ENCODE peak calls at places on chromosomes 5 and 9, in five cellular contexts. Y is neural progenitor cell, D is left ventricle myocardium inferior, K is mesenchymal stem cell, Z is heart right ventricle. A is an unnamed sample.

GRCh38 chr9:113910036-113910639 is 34.0 kb downstream of the ZNF618 start:
- DNase-seq in Y (no peak), D (no peak), K (no peak), Z (no peak), A (no peak)

GRCh38 chr5:154517181-154517580 is 39.2 kb upstream of the HAND1 start:
- DNase-seq in Y (no peak), D (no peak), K (no peak), Z (no peak), A (no peak)

GRCh38 chr5:16390825-16391224 is 74.8 kb downstream of the ZNF622 start:
- DNase-seq in Y (no peak), D (no peak), K (no peak), Z (no peak), A (no peak)

GRCh38 chr5:96487859-96488258 is 54.8 kb upstream of the PCSK1 start:
- DNase-seq in Y (no peak), D (no peak), K (no peak), Z (no peak), A (no peak)

GRCh38 chr5:80002677-80003076 is 11.6 kb upstream of the MTX3 start:
- DNase-seq in Y (no peak), D (no peak), K (no peak), Z (no peak), A (no peak)

GRCh38 chr5:138910546-138911185 is 35.5 kb upstream of the LRRTM2 start:
- DNase-seq in Y (no peak), D (no peak), K (no peak), Z (no peak), A (no peak)

GRCh38 chr5:164475339-164475977 is 970.0 kb downstream of the MAT2B start:
- DNase-seq in Y (peak), D (no peak), K (peak), Z (no peak), A (no peak)

GRCh38 chr5:158430166-158430828 is 571.4 kb upstream of the CLINT1 start:
- DNase-seq in Y (no peak), D (no peak), K (no peak), Z (no peak), A (no peak)

GRCh38 chr5:29504411-29504810 is 1689.1 kb upstream of the CDH6 start:
- DNase-seq in Y (no peak), D (no peak), K (no peak), Z (no peak), A (no peak)

GRCh38 chr5:129820-130219 is 37.9 kb downstream of the PLEKHG4B start:
- DNase-seq in Y (no peak), D (no peak), K (peak), Z (no peak), A (no peak)

GRCh38 chr5:59099270-59099994 is 516.6 kb downstream of the RAB3C start:
- DNase-seq in Y (no peak), D (no peak), K (peak), Z (no peak), A (no peak)

GRCh38 chr5:74394924-74395880 is 245.3 kb downstream of the ENC1 start:
- DNase-seq in Y (no peak), D (no peak), K (no peak), Z (no peak), A (no peak)

GRCh38 chr5:77423022-77423750 is 68.9 kb downstream of the WDR41 start:
- DNase-seq in Y (no peak), D (no peak), K (peak), Z (no peak), A (no peak)

GRCh38 chr5:77425420-77425819 is 66.7 kb downstream of the WDR41 start:
- DNase-seq in Y (no peak), D (no peak), K (no peak), Z (no peak), A (no peak)

GRCh38 chr5:77425998-77426659 is 66.0 kb downstream of the WDR41 start:
- DNase-seq in Y (no peak), D (no peak), K (no peak), Z (no peak), A (no peak)

GRCh38 chr5:77426670-77427069 is 65.4 kb downstream of the WDR41 start:
- DNase-seq in Y (no peak), D (no peak), K (peak), Z (no peak), A (no peak)

GRCh38 chr5:77424921-77425320 is 67.2 kb downstream of the WDR41 start:
- DNase-seq in Y (no peak), D (no peak), K (no peak), Z (no peak), A (no peak)
- H3K27ac ChIP-seq in Y (no peak), D (no peak), K (no peak), Z (no peak), A (no peak)

DNA sequence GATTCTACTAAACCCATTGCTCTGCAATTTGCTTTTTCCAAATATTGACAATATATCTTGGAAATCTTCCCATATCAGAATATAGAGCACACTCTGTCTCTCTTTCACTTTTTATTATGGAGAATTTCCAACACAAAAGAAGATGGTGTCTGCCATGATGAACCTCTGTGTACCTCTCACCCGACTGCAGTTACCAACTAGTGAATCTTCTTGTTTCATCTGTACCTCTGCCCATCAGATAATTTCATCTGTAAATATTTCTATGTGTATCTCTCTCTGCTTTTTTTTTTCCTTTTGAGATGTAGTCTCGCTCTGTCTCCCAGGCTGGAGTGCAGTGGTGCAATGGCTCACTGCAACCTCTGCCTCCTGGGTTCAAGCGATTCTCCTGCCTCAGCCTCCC is 62.8 kb downstream of the NTNG2 start:
- DNase-seq in Y (no peak), D (no peak), K (no peak), Z (no peak), A (no peak)
- H3K27ac ChIP-seq in Y (no peak), D (no peak), K (no peak), Z (no peak), A (no peak)

GRCh38 chr5:1974081-1974480 is 91.4 kb upstream of the IRX4 start:
- DNase-seq in Y (no peak), D (no peak), K (no peak), Z (no peak), A (no peak)
- H3K27ac ChIP-seq in Y (no peak), D (no peak), K (no peak), Z (no peak), A (no peak)

GRCh38 chr9:94801242-94801641 is 74.7 kb downstream of the AOPEP start:
- DNase-seq in Y (no peak), D (no peak), K (peak), Z (no peak), A (no peak)
- H3K27ac ChIP-seq in Y (no peak), D (peak), K (peak), Z (no peak), A (peak)

DNA sequence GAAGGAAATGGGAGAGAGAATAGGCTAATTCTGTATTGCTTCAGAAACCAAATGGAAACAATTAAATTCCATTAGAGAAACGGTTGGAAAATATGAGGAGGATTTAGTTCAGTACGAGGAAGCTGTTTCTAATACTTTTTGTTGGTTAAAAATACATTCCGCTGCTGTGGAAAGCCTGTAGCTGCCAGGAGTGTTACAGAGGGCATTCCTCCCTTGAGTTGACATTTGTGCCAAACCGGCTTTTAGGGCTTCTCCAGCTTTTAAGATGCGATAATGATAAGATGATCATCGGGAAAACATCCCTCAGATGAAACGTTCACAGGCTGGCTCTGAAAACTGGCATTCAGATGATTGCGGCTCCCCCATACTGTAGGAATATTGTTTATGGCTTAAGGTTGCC is 97.9 kb upstream of the ERBIN start:
- DNase-seq in Y (no peak), D (no peak), K (no peak), Z (no peak), A (no peak)
- H3K27ac ChIP-seq in Y (no peak), D (no peak), K (no peak), Z (no peak), A (peak)

A was measured in substantia nigra.